ENCODE peak calls at places on chromosome 1, in eight cellular contexts. A is astrocyte of the cerebellum; U is stimulated activated naive CD8-positive, alpha-beta T cell treated with anti-CD3 and anti-CD28 coated beads, Interleukin-15, amount 100 ng/mL, for 72 hours; H is foreskin keratinocyte; I is fibroblast of mammary gland; C is HFF-Myc; W is T-helper 2 cell; G is H7. B is an unnamed sample.

GRCh38 chr1:41414716-41415306 is 53.6 kb downstream of the FOXO6 start:
- DNase-seq in H (no peak), U (no peak), G (no peak), A (no peak), C (no peak), I (no peak), W (no peak), B (no peak)

GRCh38 chr1:25819496-25820246 is at the start of gene MTFR1L:
- DNase-seq in H (peak), W (peak), C (no peak), U (peak), I (peak), A (no peak), G (peak), B (peak)

GRCh38 chr1:8661185-8662110 is 156.0 kb downstream of the RERE start:
- DNase-seq in C (peak), W (no peak), I (peak), A (peak), H (peak), U (no peak), G (no peak), B (peak)

GRCh38 chr1:221708987-221709386 is 32.9 kb downstream of the DUSP10 start:
- DNase-seq in C (no peak), U (no peak), W (peak), H (peak), A (peak), G (no peak), I (peak), B (no peak)

GRCh38 chr1:109396971-109397370 is 747 bp downstream of the SORT1 start:
- DNase-seq in A (no peak), H (no peak), U (peak), W (no peak), G (peak), C (no peak), I (no peak), B (no peak)

GRCh38 chr1:113978863-113979702 is at the start of gene OLFML3:
- DNase-seq in I (peak), U (peak), A (peak), C (peak), W (no peak), H (peak), G (peak), B (peak)

GRCh38 chr1:168271636-168272035 is 9.0 kb upstream of the TBX19 start:
- DNase-seq in G (no peak), U (no peak), H (peak), W (no peak), I (no peak), A (no peak), C (no peak), B (no peak)

GRCh38 chr1:3959361-3959760 is 59.3 kb upstream of the C1orf174 start:
- DNase-seq in H (no peak), G (no peak), I (no peak), A (no peak), C (no peak), U (no peak), W (no peak), B (no peak)

GRCh38 chr1:201349091-201349490 is 28.4 kb downstream of the TNNT2 start:
- DNase-seq in W (no peak), H (no peak), A (no peak), I (no peak), C (no peak), G (no peak), U (no peak), B (no peak)

GRCh38 chr1:183604048-183604808 is 14.0 kb upstream of the NCF2 start:
- DNase-seq in G (no peak), C (peak), W (no peak), I (peak), H (no peak), A (peak), U (no peak), B (no peak)

GRCh38 chr1:41366428-41367101 is 5.3 kb downstream of the FOXO6 start:
- DNase-seq in W (peak), C (no peak), G (peak), A (no peak), U (no peak), H (no peak), I (no peak), B (no peak)

B was measured in Panc1.